ENCODE peak calls at places on chromosomes 13 and 19, in five cellular contexts. R is HL-60, I is NCI-H446 treated with DMSO at 0.1 percent for 48 hours, M is tibial nerve, O is GOT3. T is an unnamed sample.

GRCh38 chr19:39641773-39642172 is 13.9 kb upstream of the LGALS16 start:
- DNase-seq in M (no peak), R (no peak), O (no peak), I (no peak), T (no peak)

GRCh38 chr19:51507640-51508058 is 6.0 kb upstream of the SIGLEC12 start:
- DNase-seq in M (no peak), O (no peak), I (no peak), R (peak; percentile 85), T (no peak)

GRCh38 chr19:1243768-1244692 is 2.5 kb downstream of the ATP5F1D start:
- DNase-seq in O (peak; percentile 39), I (peak; percentile 69), M (peak; percentile 75), R (no peak), T (peak; percentile 56)

GRCh38 chr19:18939922-18940775 is 868 bp downstream of the HOMER3 start:
- DNase-seq in M (peak; percentile 27), I (no peak), R (no peak), O (peak; percentile 10), T (peak; percentile 10)

GRCh38 chr19:13987101-13987890 is 18.8 kb downstream of the RFX1 start:
- DNase-seq in M (peak; percentile 27), I (no peak), O (no peak), R (peak; percentile 91), T (peak; percentile 77)

GRCh38 chr13:107374038-107374437 is 806.1 kb upstream of the ARGLU1 start:
- DNase-seq in O (no peak), I (no peak), R (no peak), M (no peak), T (no peak)

GRCh38 chr13:59409211-59409610 is 754.5 kb downstream of the DIAPH3 start:
- DNase-seq in I (peak; percentile 4), R (no peak), O (no peak), M (no peak), T (no peak)

GRCh38 chr19:3849092-3849491 is 19.7 kb downstream of the ZFR2 start:
- DNase-seq in I (no peak), M (no peak), O (no peak), R (peak; percentile 14), T (no peak)

GRCh38 chr19:7783991-7784421 is 21.0 kb downstream of the CLEC4M start:
- DNase-seq in O (no peak), I (no peak), M (peak; percentile 15), R (peak; percentile 88), T (peak; percentile 21)

GRCh38 chr19:1360818-1361461 is 22.8 kb upstream of the NDUFS7 start:
- DNase-seq in I (no peak), M (peak; percentile 42), R (peak; percentile 63), O (no peak), T (peak; percentile 26)

GRCh38 chr19:32351807-32352630 is 6.6 kb downstream of the ZNF507 start:
- DNase-seq in R (peak; percentile 44), M (no peak), I (no peak), O (no peak), T (peak; percentile 66)

GRCh38 chr13:30333601-30334000 is 26.2 kb upstream of the KATNAL1 start:
- DNase-seq in M (no peak), I (no peak), R (no peak), O (no peak), T (no peak)

GRCh38 chr13:44347301-44347700 is 26.3 kb upstream of the SERP2 start:
- DNase-seq in I (no peak), M (no peak), R (no peak), O (no peak), T (no peak)

GRCh38 chr19:45475537-45476348 is 7.9 kb downstream of the FOSB start:
- DNase-seq in I (no peak), M (no peak), O (no peak), R (no peak), T (no peak)

GRCh38 chr19:56146904-56147303 is 5.8 kb downstream of the ZNF444 start:
- DNase-seq in O (no peak), M (no peak), I (no peak), R (no peak), T (no peak)

GRCh38 chr19:14555918-14556661 is 15.8 kb downstream of the NDUFB7 start:
- DNase-seq in M (no peak), R (no peak), O (no peak), I (no peak), T (no peak)

GRCh38 chr19:55369651-55370304 is 485 bp downstream of the IL11 start:
- DNase-seq in O (no peak), I (no peak), M (no peak), R (no peak), T (no peak)

GRCh38 chr13:112532837-112533745 is 54.9 kb downstream of the TUBGCP3 start:
- DNase-seq in M (no peak), R (no peak), O (no peak), I (no peak), T (no peak)

GRCh38 chr13:91356919-91357612 is 9.6 kb downstream of the MIR17HG start:
- DNase-seq in O (no peak), I (no peak), M (no peak), R (no peak), T (no peak)

GRCh38 chr19:4811328-4812131 is 20.0 kb downstream of the TICAM1 start:
- DNase-seq in O (peak; percentile 15), I (no peak), R (peak; percentile 62), M (peak; percentile 91), T (peak; percentile 18)

GRCh38 chr19:51548213-51548651 is 16.8 kb upstream of the SIGLEC6 start:
- DNase-seq in I (no peak), R (no peak), O (no peak), M (no peak), T (no peak)

GRCh38 chr13:23644527-23644926 is 74.3 kb downstream of the TNFRSF19 start:
- DNase-seq in I (no peak), O (no peak), R (no peak), M (no peak), T (no peak)

GRCh38 chr19:55688422-55689218 is 13.6 kb downstream of the EPN1 start:
- DNase-seq in I (no peak), O (no peak), M (no peak), R (no peak), T (no peak)

GRCh38 chr19:3046621-3047306 is 15.5 kb downstream of the TLE5 start:
- DNase-seq in O (no peak), I (no peak), M (peak; percentile 39), R (no peak), T (no peak)

GRCh38 chr13:109870281-109871017 is 84.1 kb upstream of the IRS2 start:
- DNase-seq in I (no peak), M (no peak), O (no peak), R (no peak), T (no peak)

GRCh38 chr13:52744842-52745241 is 5.2 kb upstream of the CNMD start:
- DNase-seq in I (peak; percentile 55), R (no peak), O (no peak), M (no peak), T (no peak)

GRCh38 chr13:103335226-103335625 is 269.0 kb upstream of the SLC10A2 start:
- DNase-seq in M (no peak), I (no peak), O (no peak), R (no peak), T (no peak)

GRCh38 chr13:97235549-97236206 is 13.5 kb downstream of the MBNL2 start:
- DNase-seq in O (no peak), I (no peak), R (no peak), M (no peak), T (no peak)

GRCh38 chr13:46964789-46965527 is 68.1 kb upstream of the HTR2A start:
- DNase-seq in R (no peak), M (no peak), I (no peak), O (no peak), T (no peak)

GRCh38 chr13:55893541-55893940 is 1247.2 kb upstream of the PRR20A start:
- DNase-seq in I (no peak), O (no peak), M (no peak), R (no peak), T (no peak)

GRCh38 chr13:49046534-49046933 is 70.8 kb downstream of the FNDC3A start:
- DNase-seq in O (no peak), M (no peak), I (no peak), R (no peak), T (no peak)

GRCh38 chr13:33994826-33995502 is 177.0 kb downstream of the RFC3 start:
- DNase-seq in R (no peak), I (no peak), M (no peak), O (no peak), T (no peak)

GRCh38 chr19:10191347-10191746 is 3.4 kb downstream of the DNMT1 start:
- DNase-seq in O (no peak), I (no peak), M (peak; percentile 51), R (no peak), T (no peak)

GRCh38 chr19:33794578-33795369 is 1.9 kb upstream of the KCTD15 start:
- DNase-seq in O (no peak), I (no peak), R (no peak), M (no peak), T (no peak)

T was measured in GF-D8.